ENCODE peak calls at places on chromosomes 12 and 14, in seven cellular contexts. Q is mammary epithelial cell; D is Caco-2; J is upper lobe of left lung; E is effector memory CD4-positive, alpha-beta T cell; R is psoas muscle; Y is uterus. U is an unnamed sample.

GRCh38 chr12:128137140-128137539 is 129.8 kb upstream of the TMEM132C start:
- DNase-seq in Q (no peak), D (no peak), J (no peak), E (no peak), R (no peak), Y (no peak), U (no peak)

GRCh38 chr14:56798447-56799326 is 11.6 kb downstream of the OTX2 start:
- DNase-seq in Q (no peak), D (no peak), J (no peak), E (no peak), R (no peak), Y (no peak), U (no peak)

GRCh38 chr12:15751741-15752140 is 37.4 kb downstream of the EPS8 start:
- DNase-seq in Q (no peak), D (no peak), J (no peak), E (no peak), R (no peak), Y (no peak), U (no peak)

GRCh38 chr12:50201987-50202521 is 34.9 kb upstream of the CERS5 start:
- DNase-seq in Q (peak; percentile 93), D (peak; percentile 89), J (peak; percentile 28), E (no peak), R (no peak), Y (no peak), U (no peak)

GRCh38 chr12:80607361-80608135 is 99.9 kb upstream of the MYF6 start:
- DNase-seq in Q (no peak), D (no peak), J (no peak), E (no peak), R (no peak), Y (no peak), U (no peak)

GRCh38 chr12:96237465-96238077 is 43.4 kb downstream of the ELK3 start:
- DNase-seq in Q (peak; percentile 94), D (no peak), J (peak; percentile 66), E (peak; percentile 51), R (peak; percentile 73), Y (peak; percentile 86), U (peak; percentile 83)

GRCh38 chr12:51056242-51056641 is 8.1 kb downstream of the LETMD1 start:
- DNase-seq in Q (peak; percentile 91), D (no peak), J (peak; percentile 78), E (no peak), R (peak; percentile 62), Y (no peak), U (no peak)

GRCh38 chr12:55068416-55069010 is 48.7 kb downstream of the NEUROD4 start:
- DNase-seq in Q (peak; percentile 53), D (peak; percentile 49), J (no peak), E (no peak), R (no peak), Y (no peak), U (no peak)

GRCh38 chr14:22491683-22492483 is 97.1 kb downstream of the DAD1 start:
- DNase-seq in Q (no peak), D (no peak), J (no peak), E (peak; percentile 37), R (no peak), Y (no peak), U (no peak)

GRCh38 chr12:82329508-82329907 is 28.7 kb downstream of the CCDC59 start:
- DNase-seq in Q (no peak), D (no peak), J (no peak), E (no peak), R (no peak), Y (no peak), U (no peak)

GRCh38 chr12:53973093-53974042 is at the start of gene HOXC11:
- DNase-seq in Q (peak; percentile 65), D (no peak), J (no peak), E (no peak), R (no peak), Y (no peak), U (no peak)

GRCh38 chr12:119208626-119209061 is 29.9 kb downstream of the HSPB8 start:
- DNase-seq in Q (peak; percentile 21), D (peak; percentile 69), J (peak; percentile 59), E (no peak), R (peak; percentile 85), Y (peak; percentile 41), U (peak; percentile 83)

GRCh38 chr12:118219106-118219505 is 83.2 kb downstream of the PEBP1 start:
- DNase-seq in Q (no peak), D (no peak), J (no peak), E (no peak), R (no peak), Y (no peak), U (no peak)

GRCh38 chr12:47397664-47398281 is 308.1 kb downstream of the RPAP3 start:
- DNase-seq in Q (peak; percentile 74), D (peak; percentile 74), J (no peak), E (peak; percentile 30), R (no peak), Y (no peak), U (no peak)

GRCh38 chr14:93752980-93753561 is 35.2 kb downstream of the PRIMA1 start:
- DNase-seq in Q (no peak), D (no peak), J (no peak), E (no peak), R (no peak), Y (no peak), U (peak; percentile 64)

GRCh38 chr14:100069161-100069800 is 4.1 kb downstream of the EVL start:
- DNase-seq in Q (no peak), D (no peak), J (no peak), E (no peak), R (no peak), Y (no peak), U (no peak)

GRCh38 chr14:100066984-100067383 is 1.8 kb downstream of the EVL start:
- DNase-seq in Q (no peak), D (no peak), J (no peak), E (no peak), R (no peak), Y (no peak), U (no peak)

GRCh38 chr14:100067971-100068959 is 3.0 kb downstream of the EVL start:
- DNase-seq in Q (peak; percentile 79), D (no peak), J (peak; percentile 85), E (peak; percentile 88), R (peak; percentile 34), Y (peak; percentile 28), U (peak; percentile 69)

GRCh38 chr14:100065942-100066574 is 836 bp downstream of the EVL start:
- DNase-seq in Q (no peak), D (no peak), J (peak; percentile 51), E (peak; percentile 67), R (no peak), Y (no peak), U (no peak)

DNA sequence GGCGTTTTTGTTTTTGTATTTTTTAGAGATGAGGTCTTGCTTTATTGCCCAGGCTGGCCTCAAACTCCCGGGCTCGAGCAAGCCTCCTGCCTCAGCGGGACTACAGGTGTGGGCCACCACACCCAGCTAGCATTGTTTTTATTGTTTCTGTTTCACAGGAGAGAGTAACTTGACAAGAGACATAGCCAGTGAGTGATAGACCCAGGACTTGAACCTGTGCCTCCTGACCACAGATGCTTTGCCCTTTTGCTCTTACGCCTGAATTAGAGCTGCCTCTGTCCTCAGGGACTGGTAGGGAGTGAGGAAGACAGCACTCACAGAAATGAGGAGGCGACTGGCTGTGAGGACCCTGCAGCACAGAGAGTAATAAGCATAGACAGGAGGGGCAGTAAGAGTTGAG is 2.3 kb downstream of the EVL start:
- DNase-seq in Q (no peak), D (no peak), J (no peak), E (no peak), R (no peak), Y (no peak), U (no peak)
- H3K4me3 ChIP-seq in Q (no peak overlapping the region), D (no peak overlapping the region), J (no peak overlapping the region), E (peak overlapping the region; percentile 65), R (no peak overlapping the region), Y (no peak overlapping the region), U (no peak overlapping the region)

GRCh38 chr14:106652494-106652893 is 1126.1 kb downstream of the TMEM121 start:
- DNase-seq in Q (peak; percentile 25), D (no peak), J (no peak), E (no peak), R (no peak), Y (no peak), U (no peak)
- H3K4me1 ChIP-seq in Q (no peaks in the 10 kb centered on the region), D (no peaks in the 10 kb centered on the region), J (no peaks in the 10 kb centered on the region), E (no peaks in the 10 kb centered on the region), R (no peaks in the 10 kb centered on the region), Y (no peaks in the 10 kb centered on the region), U (no peaks in the 10 kb centered on the region)

GRCh38 chr12:57628280-57629191 is 4.5 kb downstream of the B4GALNT1 start:
- DNase-seq in Q (no peak), D (no peak), J (no peak), E (no peak), R (no peak), Y (no peak), U (no peak)
- H3K4me3 ChIP-seq in Q (no peak overlapping the region), D (no peak overlapping the region), J (no peak overlapping the region), E (no peak overlapping the region), R (no peak overlapping the region), Y (no peak overlapping the region), U (no peak overlapping the region)

DNA sequence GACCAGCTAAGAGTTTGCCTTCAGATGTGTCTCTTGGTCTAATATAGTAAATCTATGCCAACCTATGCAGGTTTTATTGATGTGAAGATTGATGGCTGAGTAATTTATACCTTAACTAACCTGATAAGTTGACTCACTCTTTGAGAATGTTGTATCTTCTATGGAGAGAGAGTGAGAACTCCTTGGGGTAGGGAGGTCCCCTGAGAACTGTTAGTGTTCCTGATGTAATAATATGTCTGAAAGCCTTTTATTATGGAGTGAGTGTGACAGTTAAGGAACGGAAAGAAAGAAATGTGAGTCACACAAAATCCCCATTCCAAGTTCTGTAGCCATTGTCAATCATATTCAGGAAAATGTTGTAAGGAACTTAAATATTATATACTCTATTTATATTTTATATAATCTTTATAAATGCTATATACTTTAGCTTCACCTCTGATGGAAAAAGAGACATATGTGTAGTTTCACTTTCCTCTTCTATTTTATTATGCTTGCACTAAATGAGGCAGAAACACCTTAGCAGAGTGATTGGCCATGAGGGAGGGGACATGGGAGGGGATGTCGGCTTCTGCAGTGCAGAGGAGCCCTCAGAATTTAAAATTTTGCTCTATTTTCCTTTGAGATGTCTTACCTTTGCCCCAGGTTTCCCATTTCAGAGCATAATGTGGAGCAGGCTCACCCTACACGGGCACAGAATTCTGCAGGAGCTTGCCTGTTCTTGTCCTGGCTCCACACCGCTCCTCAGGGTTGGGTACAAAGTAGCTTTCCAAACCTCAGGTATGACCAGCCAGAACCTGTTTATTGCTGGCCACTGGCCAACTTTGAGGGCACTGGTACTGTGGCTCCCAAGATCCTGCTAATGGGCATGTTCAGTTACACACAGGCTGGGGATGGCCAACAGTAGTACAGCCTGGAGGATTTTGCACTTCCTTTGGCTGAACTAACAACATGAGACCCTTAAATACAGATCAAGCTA is 57.7 kb downstream of the ARF6 start:
- DNase-seq in Q (peak; percentile 98), D (no peak), J (peak; percentile 88), E (no peak), R (no peak), Y (no peak), U (no peak)
- H3K4me1 ChIP-seq in Q (peaks cover 59% of the 10 kb centered on the region), D (peaks cover 29% of the 10 kb centered on the region), J (peaks cover 26% of the 10 kb centered on the region), E (peaks cover 29% of the 10 kb centered on the region), R (peaks cover 19% of the 10 kb centered on the region), Y (no peaks in the 10 kb centered on the region), U (peaks cover 1% of the 10 kb centered on the region)